ENCODE peak calls at places on chromosomes 12 and 14, in six cellular contexts. One of them, this sample, is unnamed.
A peak's percentile ranks its signal among the peaks of the same experiment; 100 is the strongest.

GRCh38 chr12:112530941-112531340 is 112.2 kb downstream of the PTPN11 start:
- DNase-seq in H9: no peak
- DNase-seq in effector memory CD4-positive, alpha-beta T cell: no peak
- DNase-seq in left ventricle myocardium inferior: no peak
- DNase-seq in upper lobe of right lung: no peak
- DNase-seq in HepG2: no peak
- DNase-seq in this sample: no peak

GRCh38 chr14:60326274-60326673 is 77.3 kb downstream of the PPM1A start:
- DNase-seq in HepG2: no peak
- DNase-seq in effector memory CD4-positive, alpha-beta T cell: no peak
- DNase-seq in upper lobe of right lung: no peak
- DNase-seq in H9: no peak
- DNase-seq in left ventricle myocardium inferior: no peak
- DNase-seq in this sample: no peak

GRCh38 chr12:62737615-62738014 is 197.3 kb downstream of the PPM1H start:
- DNase-seq in upper lobe of right lung: no peak
- DNase-seq in HepG2: no peak
- DNase-seq in left ventricle myocardium inferior: no peak
- DNase-seq in effector memory CD4-positive, alpha-beta T cell: no peak
- DNase-seq in H9: no peak
- DNase-seq in this sample: no peak

GRCh38 chr12:124993568-124994434 is at the start of gene BRI3BP:
- DNase-seq in H9: peak; percentile 60
- DNase-seq in effector memory CD4-positive, alpha-beta T cell: peak; percentile 62
- DNase-seq in HepG2: peak; percentile 27
- DNase-seq in upper lobe of right lung: peak; percentile 84
- DNase-seq in left ventricle myocardium inferior: peak; percentile 73
- DNase-seq in this sample: no peak

GRCh38 chr14:35932659-35933159 is 106.6 kb downstream of the BRMS1L start:
- DNase-seq in upper lobe of right lung: no peak
- DNase-seq in HepG2: no peak
- DNase-seq in effector memory CD4-positive, alpha-beta T cell: no peak
- DNase-seq in H9: no peak
- DNase-seq in left ventricle myocardium inferior: no peak
- DNase-seq in this sample: no peak

GRCh38 chr12:39012870-39013269 is 107.5 kb upstream of the CPNE8 start:
- DNase-seq in HepG2: no peak
- DNase-seq in upper lobe of right lung: no peak
- DNase-seq in H9: no peak
- DNase-seq in effector memory CD4-positive, alpha-beta T cell: no peak
- DNase-seq in left ventricle myocardium inferior: no peak
- DNase-seq in this sample: no peak

GRCh38 chr14:104968153-104968527 is 10.0 kb downstream of the AHNAK2 start:
- DNase-seq in effector memory CD4-positive, alpha-beta T cell: no peak
- DNase-seq in HepG2: no peak
- DNase-seq in H9: peak; percentile 69
- DNase-seq in left ventricle myocardium inferior: peak; percentile 82
- DNase-seq in upper lobe of right lung: peak; percentile 80
- DNase-seq in this sample: no peak

GRCh38 chr12:104721944-104722343 is 236.1 kb downstream of the SLC41A2 start:
- DNase-seq in H9: no peak
- DNase-seq in effector memory CD4-positive, alpha-beta T cell: no peak
- DNase-seq in HepG2: no peak
- DNase-seq in upper lobe of right lung: no peak
- DNase-seq in left ventricle myocardium inferior: no peak
- DNase-seq in this sample: no peak

GRCh38 chr12:113862570-113863454 is 103.3 kb downstream of the RBM19 start:
- DNase-seq in left ventricle myocardium inferior: no peak
- DNase-seq in HepG2: no peak
- DNase-seq in H9: peak; percentile 52
- DNase-seq in effector memory CD4-positive, alpha-beta T cell: no peak
- DNase-seq in upper lobe of right lung: no peak
- DNase-seq in this sample: no peak

GRCh38 chr12:60174914-60175313 is 579.1 kb downstream of the SLC16A7 start:
- DNase-seq in effector memory CD4-positive, alpha-beta T cell: no peak
- DNase-seq in upper lobe of right lung: no peak
- DNase-seq in left ventricle myocardium inferior: no peak
- DNase-seq in HepG2: no peak
- DNase-seq in H9: no peak
- DNase-seq in this sample: no peak

GRCh38 chr14:68198713-68199464 is 379.3 kb downstream of the RAD51B start:
- DNase-seq in effector memory CD4-positive, alpha-beta T cell: no peak
- DNase-seq in H9: no peak
- DNase-seq in left ventricle myocardium inferior: no peak
- DNase-seq in HepG2: peak; percentile 2
- DNase-seq in upper lobe of right lung: no peak
- DNase-seq in this sample: no peak

GRCh38 chr14:24236689-24237462 is 4.1 kb downstream of the GMPR2 start:
- DNase-seq in H9: no peak
- DNase-seq in HepG2: no peak
- DNase-seq in effector memory CD4-positive, alpha-beta T cell: no peak
- DNase-seq in upper lobe of right lung: no peak
- DNase-seq in left ventricle myocardium inferior: no peak
- DNase-seq in this sample: no peak

GRCh38 chr14:99578541-99579044 is 25.4 kb downstream of the CCDC85C start:
- DNase-seq in effector memory CD4-positive, alpha-beta T cell: no peak
- DNase-seq in left ventricle myocardium inferior: peak; percentile 55
- DNase-seq in H9: no peak
- DNase-seq in upper lobe of right lung: no peak
- DNase-seq in HepG2: no peak
- DNase-seq in this sample: no peak

GRCh38 chr12:69071091-69071370 is 138.1 kb upstream of the CPM start:
- DNase-seq in HepG2: no peak
- DNase-seq in left ventricle myocardium inferior: no peak
- DNase-seq in upper lobe of right lung: no peak
- DNase-seq in effector memory CD4-positive, alpha-beta T cell: no peak
- DNase-seq in H9: no peak
- DNase-seq in this sample: no peak

GRCh38 chr12:10636124-10636523 is 22.7 kb upstream of the MAGOHB start:
- DNase-seq in effector memory CD4-positive, alpha-beta T cell: no peak
- DNase-seq in upper lobe of right lung: no peak
- DNase-seq in left ventricle myocardium inferior: no peak
- DNase-seq in HepG2: no peak
- DNase-seq in H9: no peak
- DNase-seq in this sample: no peak

GRCh38 chr14:91417983-91418386 is 365 bp upstream of the CCDC88C start:
- DNase-seq in upper lobe of right lung: peak; percentile 82
- DNase-seq in H9: peak; percentile 57
- DNase-seq in HepG2: peak; percentile 39
- DNase-seq in left ventricle myocardium inferior: no peak
- DNase-seq in effector memory CD4-positive, alpha-beta T cell: peak; percentile 58
- DNase-seq in this sample: peak; percentile 55

GRCh38 chr14:58981840-58982239 is 206.6 kb upstream of the DAAM1 start:
- DNase-seq in H9: no peak
- DNase-seq in HepG2: no peak
- DNase-seq in left ventricle myocardium inferior: no peak
- DNase-seq in upper lobe of right lung: no peak
- DNase-seq in effector memory CD4-positive, alpha-beta T cell: no peak
- DNase-seq in this sample: no peak

GRCh38 chr14:98269533-98269932 is 1002.5 kb downstream of the BCL11B start:
- DNase-seq in H9: no peak
- DNase-seq in HepG2: no peak
- DNase-seq in effector memory CD4-positive, alpha-beta T cell: no peak
- DNase-seq in upper lobe of right lung: no peak
- DNase-seq in left ventricle myocardium inferior: no peak
- DNase-seq in this sample: no peak

GRCh38 chr12:82781288-82782078 is 94.8 kb downstream of the TMTC2 start:
- DNase-seq in upper lobe of right lung: no peak
- DNase-seq in HepG2: no peak
- DNase-seq in effector memory CD4-positive, alpha-beta T cell: no peak
- DNase-seq in left ventricle myocardium inferior: no peak
- DNase-seq in H9: no peak
- DNase-seq in this sample: no peak

GRCh38 chr12:91732086-91732485 is 413.6 kb downstream of the BTG1 start:
- DNase-seq in HepG2: no peak
- DNase-seq in upper lobe of right lung: no peak
- DNase-seq in left ventricle myocardium inferior: no peak
- DNase-seq in H9: no peak
- DNase-seq in effector memory CD4-positive, alpha-beta T cell: no peak
- DNase-seq in this sample: no peak

GRCh38 chr12:93106910-93107309 is 177.8 kb upstream of the EEA1 start:
- DNase-seq in H9: no peak
- DNase-seq in left ventricle myocardium inferior: no peak
- DNase-seq in effector memory CD4-positive, alpha-beta T cell: no peak
- DNase-seq in upper lobe of right lung: no peak
- DNase-seq in HepG2: no peak
- DNase-seq in this sample: no peak

GRCh38 chr12:129551441-129551840 is 352.4 kb downstream of the TMEM132D start:
- DNase-seq in effector memory CD4-positive, alpha-beta T cell: no peak
- DNase-seq in H9: no peak
- DNase-seq in upper lobe of right lung: no peak
- DNase-seq in left ventricle myocardium inferior: no peak
- DNase-seq in HepG2: no peak
- DNase-seq in this sample: no peak

GRCh38 chr12:122724641-122725243 is 5.9 kb downstream of the HCAR1 start:
- DNase-seq in effector memory CD4-positive, alpha-beta T cell: no peak
- DNase-seq in left ventricle myocardium inferior: no peak
- DNase-seq in upper lobe of right lung: no peak
- DNase-seq in HepG2: no peak
- DNase-seq in H9: no peak
- DNase-seq in this sample: no peak

GRCh38 chr12:65196762-65197567 is 27.6 kb downstream of the LEMD3 start:
- DNase-seq in effector memory CD4-positive, alpha-beta T cell: no peak
- DNase-seq in HepG2: no peak
- DNase-seq in upper lobe of right lung: no peak
- DNase-seq in left ventricle myocardium inferior: no peak
- DNase-seq in H9: no peak
- DNase-seq in this sample: no peak

GRCh38 chr12:13197526-13198141 is 1.1 kb downstream of the EMP1 start:
- DNase-seq in HepG2: no peak
- DNase-seq in left ventricle myocardium inferior: peak; percentile 77
- DNase-seq in upper lobe of right lung: peak; percentile 66
- DNase-seq in effector memory CD4-positive, alpha-beta T cell: no peak
- DNase-seq in H9: no peak
- DNase-seq in this sample: no peak

GRCh38 chr12:13198921-13199320 is 2.4 kb downstream of the EMP1 start:
- DNase-seq in HepG2: no peak
- DNase-seq in H9: no peak
- DNase-seq in effector memory CD4-positive, alpha-beta T cell: no peak
- DNase-seq in upper lobe of right lung: no peak
- DNase-seq in left ventricle myocardium inferior: no peak
- DNase-seq in this sample: no peak

GRCh38 chr12:13203028-13203922 is 6.7 kb downstream of the EMP1 start:
- DNase-seq in H9: peak; percentile 88
- DNase-seq in HepG2: no peak
- DNase-seq in upper lobe of right lung: peak; percentile 64
- DNase-seq in left ventricle myocardium inferior: peak; percentile 62
- DNase-seq in effector memory CD4-positive, alpha-beta T cell: no peak
- DNase-seq in this sample: no peak

GRCh38 chr12:13198240-13198639 is 1.7 kb downstream of the EMP1 start:
- DNase-seq in effector memory CD4-positive, alpha-beta T cell: no peak
- DNase-seq in left ventricle myocardium inferior: no peak
- DNase-seq in upper lobe of right lung: no peak
- DNase-seq in HepG2: no peak
- DNase-seq in H9: no peak
- DNase-seq in this sample: no peak

DNA sequence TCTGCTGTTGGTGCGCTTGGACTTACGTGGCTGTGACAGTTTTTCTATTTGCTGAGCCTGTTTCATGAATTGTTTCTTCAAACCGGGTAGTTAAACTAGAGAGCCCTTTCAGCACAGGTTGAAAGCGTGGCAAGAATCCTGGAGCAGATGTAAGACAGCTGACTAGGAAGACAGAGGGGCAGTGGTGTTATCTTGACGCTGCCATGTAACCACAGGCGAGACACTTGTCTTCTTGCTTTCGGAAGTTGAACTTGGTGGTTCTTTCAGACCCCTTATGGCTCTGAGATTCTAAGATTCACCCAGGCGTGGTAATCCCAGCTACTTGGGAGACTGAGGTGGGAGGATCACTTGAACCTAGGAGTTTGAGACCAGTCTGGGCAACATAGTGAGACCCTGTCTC is 4.3 kb downstream of the EMP1 start:
- DNase-seq in upper lobe of right lung: no peak
- DNase-seq in left ventricle myocardium inferior: no peak
- DNase-seq in effector memory CD4-positive, alpha-beta T cell: no peak
- DNase-seq in HepG2: no peak
- DNase-seq in H9: no peak
- DNase-seq in this sample: no peak
- H3K27ac ChIP-seq in upper lobe of right lung: peak overlapping the region; percentile 14
- H3K27ac ChIP-seq in left ventricle myocardium inferior: peak overlapping the region; percentile 94
- H3K27ac ChIP-seq in effector memory CD4-positive, alpha-beta T cell: no peak overlapping the region
- H3K27ac ChIP-seq in HepG2: no peak overlapping the region
- H3K27ac ChIP-seq in H9: no peak overlapping the region
- H3K27ac ChIP-seq in this sample: no peak overlapping the region

DNA sequence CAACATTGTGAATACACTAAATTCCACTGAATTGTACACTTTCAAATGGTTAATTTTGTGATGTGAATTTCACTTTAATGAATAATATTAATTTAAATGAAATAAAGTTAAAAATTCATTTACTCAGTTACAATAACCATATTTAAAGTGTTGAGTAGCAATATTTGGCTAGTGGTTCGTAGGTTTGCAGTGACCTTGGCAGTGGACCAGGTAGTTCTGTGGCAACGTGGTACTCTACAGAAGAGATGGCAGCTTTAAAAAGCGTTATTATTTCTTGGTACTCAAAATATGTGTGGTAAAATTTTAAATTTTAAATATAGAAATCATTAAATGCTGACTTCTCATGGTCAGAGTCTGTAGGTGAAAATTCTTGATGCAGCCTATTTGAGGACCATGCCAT is 51.6 kb downstream of the AEBP2 start:
- DNase-seq in upper lobe of right lung: no peak
- DNase-seq in H9: no peak
- DNase-seq in HepG2: no peak
- DNase-seq in effector memory CD4-positive, alpha-beta T cell: no peak
- DNase-seq in left ventricle myocardium inferior: no peak
- DNase-seq in this sample: no peak
- H3K27ac ChIP-seq in upper lobe of right lung: no peak overlapping the region
- H3K27ac ChIP-seq in H9: no peak overlapping the region
- H3K27ac ChIP-seq in HepG2: no peak overlapping the region
- H3K27ac ChIP-seq in effector memory CD4-positive, alpha-beta T cell: no peak overlapping the region
- H3K27ac ChIP-seq in left ventricle myocardium inferior: no peak overlapping the region
- H3K27ac ChIP-seq in this sample: no peak overlapping the region

GRCh38 chr12:13204428-13204827 is 7.9 kb downstream of the EMP1 start:
- DNase-seq in effector memory CD4-positive, alpha-beta T cell: no peak
- DNase-seq in upper lobe of right lung: no peak
- DNase-seq in H9: peak; percentile 57
- DNase-seq in HepG2: no peak
- DNase-seq in left ventricle myocardium inferior: no peak
- DNase-seq in this sample: no peak
- H3K27ac ChIP-seq in effector memory CD4-positive, alpha-beta T cell: no peak overlapping the region
- H3K27ac ChIP-seq in upper lobe of right lung: peak overlapping the region; percentile 58
- H3K27ac ChIP-seq in H9: no peak overlapping the region
- H3K27ac ChIP-seq in HepG2: no peak overlapping the region
- H3K27ac ChIP-seq in left ventricle myocardium inferior: peak overlapping the region; percentile 94
- H3K27ac ChIP-seq in this sample: no peak overlapping the region

DNA sequence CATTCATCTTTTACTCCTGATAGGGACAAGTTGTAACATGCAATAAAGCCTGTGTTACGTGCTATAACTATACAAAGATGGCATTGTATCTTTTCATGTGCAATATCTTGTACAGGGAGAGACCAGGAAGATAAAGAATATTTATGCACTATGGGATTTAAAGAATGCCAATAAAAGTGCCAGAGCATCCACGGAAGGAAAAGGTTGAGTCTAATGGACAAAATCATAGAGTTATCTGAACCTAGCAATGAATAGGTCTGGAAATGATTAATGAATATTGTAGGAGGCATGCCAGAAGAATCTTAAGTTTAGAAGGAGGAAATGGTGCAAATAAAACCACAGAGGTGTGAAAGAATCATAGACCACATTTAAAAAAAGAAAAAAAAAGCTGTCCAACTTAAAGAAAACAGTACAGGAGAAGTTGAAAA is 263.9 kb downstream of the KCNC2 start:
- DNase-seq in HepG2: no peak
- DNase-seq in effector memory CD4-positive, alpha-beta T cell: no peak
- DNase-seq in left ventricle myocardium inferior: no peak
- DNase-seq in H9: no peak
- DNase-seq in upper lobe of right lung: no peak
- DNase-seq in this sample: no peak
- H3K27ac ChIP-seq in HepG2: no peak overlapping the region
- H3K27ac ChIP-seq in effector memory CD4-positive, alpha-beta T cell: no peak overlapping the region
- H3K27ac ChIP-seq in left ventricle myocardium inferior: no peak overlapping the region
- H3K27ac ChIP-seq in H9: no peak overlapping the region
- H3K27ac ChIP-seq in upper lobe of right lung: no peak overlapping the region
- H3K27ac ChIP-seq in this sample: no peak overlapping the region

This sample was measured in caudate nucleus.